ENCODE peak calls at places on chromosomes 3 and 15, in five cellular contexts. S is body of pancreas, V is retinal pigment epithelial cell, W is neural crest cell, N is OCI-LY7. Q is an unnamed sample.

GRCh38 chr3:131067983-131068382 is 41.3 kb downstream of the NEK11 start:
- DNase-seq in S (no peak), V (no peak), W (no peak), N (no peak), Q (no peak)

GRCh38 chr15:71083349-71083748 is 31.9 kb upstream of the THSD4 start:
- DNase-seq in S (no peak), V (no peak), W (no peak), N (no peak), Q (no peak)

GRCh38 chr15:38041576-38041975 is 107.1 kb downstream of the TMCO5A start:
- DNase-seq in S (no peak), V (no peak), W (no peak), N (no peak), Q (no peak)

GRCh38 chr3:171077261-171077660 is 50.7 kb upstream of the SLC2A2 start:
- DNase-seq in S (no peak), V (no peak), W (no peak), N (no peak), Q (no peak)

GRCh38 chr3:50607271-50608091 is 4.1 kb downstream of the CISH start:
- DNase-seq in S (no peak), V (no peak), W (no peak), N (no peak), Q (no peak)

GRCh38 chr3:173140986-173141385 is at the start of gene SPATA16:
- DNase-seq in S (no peak), V (no peak), W (no peak), N (no peak), Q (no peak)

GRCh38 chr3:192825657-192826200 is 91.9 kb downstream of the MB21D2 start:
- DNase-seq in S (peak; percentile 46), V (no peak), W (no peak), N (peak; percentile 69), Q (no peak)

GRCh38 chr3:176954517-176954916 is 242.8 kb downstream of the TBL1XR1 start:
- DNase-seq in S (no peak), V (no peak), W (no peak), N (no peak), Q (no peak)

GRCh38 chr15:82197734-82198594 is 64.6 kb downstream of the EFL1 start:
- DNase-seq in S (peak; percentile 78), V (peak; percentile 22), W (peak; percentile 81), N (peak; percentile 71), Q (peak; percentile 60)
- TF ChIP-seq CTCF in S (peak; percentile 73), V (peak; percentile 79), W (peak; percentile 84), N (peak; percentile 82), Q (peak; percentile 82)

GRCh38 chr3:67979342-67979741 is 324.9 kb upstream of the SUCLG2 start:
- DNase-seq in S (no peak), V (no peak), W (no peak), N (no peak), Q (no peak)

GRCh38 chr3:67986703-67987102 is 332.3 kb upstream of the SUCLG2 start:
- DNase-seq in S (no peak), V (no peak), W (no peak), N (no peak), Q (no peak)

GRCh38 chr3:67977762-67978161 is 323.4 kb upstream of the SUCLG2 start:
- DNase-seq in S (no peak), V (no peak), W (no peak), N (no peak), Q (no peak)

GRCh38 chr3:67976683-67977082 is 322.3 kb upstream of the SUCLG2 start:
- DNase-seq in S (no peak), V (no peak), W (no peak), N (no peak), Q (no peak)

GRCh38 chr3:67981077-67981476 is 326.7 kb upstream of the SUCLG2 start:
- DNase-seq in S (no peak), V (no peak), W (no peak), N (no peak), Q (no peak)
- TF ChIP-seq CTCF in S (no peak), V (no peak), W (no peak), N (no peak), Q (no peak)

GRCh38 chr15:65812921-65813320 is 20.8 kb upstream of the DENND4A start:
- DNase-seq in S (no peak), V (no peak), W (no peak), N (no peak), Q (no peak)
- TF ChIP-seq CTCF in S (no peak), V (no peak), W (no peak), N (no peak), Q (no peak)

GRCh38 chr15:68615811-68616210 is 37.0 kb downstream of the CORO2B start:
- DNase-seq in S (no peak), V (no peak), W (no peak), N (no peak), Q (no peak)

GRCh38 chr15:68616397-68616796 is 37.6 kb downstream of the CORO2B start:
- DNase-seq in S (no peak), V (no peak), W (no peak), N (no peak), Q (no peak)

GRCh38 chr15:68612979-68613740 is 34.4 kb downstream of the CORO2B start:
- DNase-seq in S (no peak), V (no peak), W (no peak), N (peak; percentile 39), Q (no peak)

GRCh38 chr15:68615301-68615700 is 36.5 kb downstream of the CORO2B start:
- DNase-seq in S (no peak), V (no peak), W (no peak), N (no peak), Q (no peak)

DNA sequence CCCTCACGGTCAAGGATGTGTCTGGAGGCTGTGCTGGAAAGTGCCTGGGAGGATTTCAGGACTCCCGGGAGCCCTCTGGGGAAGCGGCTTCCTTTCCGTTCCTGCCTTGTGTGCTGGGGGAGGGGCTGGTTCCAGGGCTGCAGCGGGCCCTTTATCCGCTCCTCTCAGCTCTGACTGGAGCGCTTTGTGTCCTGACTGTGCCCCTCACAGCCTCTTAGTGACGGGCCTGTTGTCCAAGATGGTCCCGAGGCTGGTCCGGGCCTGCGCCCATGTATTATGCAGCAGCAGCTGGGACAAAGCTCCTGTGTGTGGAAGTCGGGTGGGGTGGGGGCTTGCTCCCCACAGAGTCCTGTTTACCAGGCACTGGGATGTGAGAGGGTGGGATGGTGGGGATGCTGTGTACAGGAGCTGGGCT is 35.8 kb downstream of the CORO2B start:
- DNase-seq in S (no peak), V (no peak), W (peak; percentile 69), N (no peak), Q (no peak)
- TF ChIP-seq CTCF in S (no peak), V (no peak), W (no peak), N (no peak), Q (no peak)

DNA sequence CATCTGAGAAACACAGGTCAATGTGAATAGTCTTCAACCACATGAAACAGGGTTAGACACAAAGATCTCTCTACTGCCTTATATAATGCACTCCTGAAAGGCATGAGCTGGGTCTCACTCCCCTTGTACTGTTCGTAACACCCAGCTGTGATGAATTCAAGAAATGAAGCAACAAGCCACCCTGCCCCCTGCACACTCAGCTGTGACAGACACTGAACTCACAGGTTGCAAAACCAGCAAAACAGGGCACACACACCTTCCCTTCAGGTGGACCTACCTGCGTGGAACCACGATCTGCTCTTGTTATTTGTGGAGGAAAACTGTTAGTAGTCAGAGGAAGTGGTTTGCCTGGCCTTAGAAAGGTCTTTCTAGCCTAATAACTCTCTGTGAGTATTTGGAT is 64.5 kb downstream of the CERS3 start:
- DNase-seq in S (no peak), V (no peak), W (no peak), N (peak; percentile 68), Q (no peak)
- TF ChIP-seq CTCF in S (no peak), V (no peak), W (no peak), N (no peak), Q (no peak)

Q was measured in progenitor cell of endocrine pancreas.